ENCODE peak calls at places on chromosomes 4 and X, in four cellular contexts. E, M, K and D are unnamed samples. For H3K4me1, the result is how much of the 10 kb centered on the place peaks cover.

GRCh38 chrX:150692837-150693781 is at the start of gene MTMR1:
- DNase-seq in E (no peak), M (no peak), K (peak), D (peak)

GRCh38 chrX:46665232-46666162 is 91.9 kb downstream of the CHST7 start:
- DNase-seq in E (no peak), M (no peak), K (no peak), D (no peak)

GRCh38 chr4:86497131-86497530 is 97.0 kb upstream of the PTPN13 start:
- DNase-seq in E (no peak), M (no peak), K (peak), D (no peak)

GRCh38 chr4:44146516-44146915 is 302.1 kb downstream of the KCTD8 start:
- DNase-seq in E (no peak), M (no peak), K (no peak), D (no peak)

GRCh38 chr4:106852416-106852815 is 183.7 kb downstream of the DKK2 start:
- DNase-seq in E (no peak), M (no peak), K (no peak), D (no peak)

GRCh38 chr4:119037709-119038463 is 97.7 kb upstream of the MYOZ2 start:
- DNase-seq in E (no peak), M (no peak), K (no peak), D (no peak)

GRCh38 chr4:27000820-27001219 is 140.2 kb downstream of the STIM2 start:
- DNase-seq in E (no peak), M (no peak), K (no peak), D (no peak)

GRCh38 chr4:9970399-9971011 is 50.8 kb downstream of the SLC2A9 start:
- DNase-seq in E (no peak), M (no peak), K (no peak), D (no peak)

GRCh38 chr4:83011779-83012630 is 1.4 kb upstream of the LIN54 start:
- DNase-seq in E (no peak), M (peak), K (peak), D (peak)

GRCh38 chr4:116862592-116862991 is 222.8 kb downstream of the TRAM1L1 start:
- DNase-seq in E (no peak), M (no peak), K (no peak), D (no peak)

GRCh38 chrX:54494970-54495813 is 842 bp downstream of the FGD1 start:
- DNase-seq in E (no peak), M (no peak), K (peak), D (no peak)

GRCh38 chr4:183758006-183758734 is 99.1 kb downstream of the TRAPPC11 start:
- DNase-seq in E (peak), M (no peak), K (no peak), D (peak)

GRCh38 chr4:3386486-3386885 is 55.3 kb upstream of the HGFAC start:
- DNase-seq in E (no peak), M (no peak), K (no peak), D (no peak)

GRCh38 chr4:125750827-125751466 is 436.2 kb downstream of the FAT4 start:
- DNase-seq in E (peak), M (no peak), K (peak), D (no peak)

GRCh38 chr4:168587326-168588125 is 90.7 kb downstream of the PALLD start:
- DNase-seq in E (peak), M (no peak), K (peak), D (peak)

GRCh38 chr4:47662975-47663374 is 174.9 kb downstream of the CORIN start:
- DNase-seq in E (no peak), M (no peak), K (peak), D (no peak)

GRCh38 chr4:41125558-41126311 is 88.6 kb downstream of the APBB2 start:
- DNase-seq in E (no peak), M (no peak), K (peak), D (no peak)
- H3K4me1 ChIP-seq in E (under half), M (under half), K (under half), D (under half)

GRCh38 chr4:48858130-48858529 is 27.2 kb downstream of the OCIAD1 start:
- DNase-seq in E (no peak), M (no peak), K (no peak), D (no peak)
- H3K4me3 ChIP-seq in E (no peak), M (no peak), K (no peak), D (no peak)

GRCh38 chr4:148060264-148061138 is 328.6 kb downstream of the ARHGAP10 start:
- DNase-seq in E (no peak), M (no peak), K (no peak), D (no peak)

GRCh38 chr4:148056879-148057278 is 325.0 kb downstream of the ARHGAP10 start:
- DNase-seq in E (peak), M (peak), K (peak), D (peak)

GRCh38 chr4:148059617-148060180 is 327.8 kb downstream of the ARHGAP10 start:
- DNase-seq in E (no peak), M (no peak), K (no peak), D (peak)

GRCh38 chr4:148057425-148058020 is 325.6 kb downstream of the ARHGAP10 start:
- DNase-seq in E (no peak), M (no peak), K (no peak), D (no peak)

GRCh38 chr4:148058160-148058859 is 326.4 kb downstream of the ARHGAP10 start:
- DNase-seq in E (no peak), M (no peak), K (no peak), D (no peak)
- H3K4me1 ChIP-seq in E (under half), M (under half), K (under half), D (half or more)

GRCh38 chrX:37350034-37350365 is 836 bp downstream of the PRRG1 start:
- DNase-seq in E (peak), M (no peak), K (peak), D (no peak)
- H3K4me3 ChIP-seq in E (peak), M (peak), K (peak), D (peak)